ENCODE peak calls at places on chromosomes 2 and 18, in ten cellular contexts. H is hepatocyte, B is body of pancreas, E is AG04450, X is psoas muscle, P is Peyer's patch, Q is left ventricle myocardium inferior, Z is adrenal gland, T is fibroblast of lung, S is ovary. J is an unnamed sample. For H3K9me3, the result is how much of the 10 kb centered on the place peaks cover.

GRCh38 chr2:226515344-226516055 is 284.1 kb downstream of the IRS1 start:
- DNase-seq in H (no peak), B (no peak), E (peak), X (no peak), P (no peak), Q (no peak), Z (no peak), T (peak), S (no peak), J (no peak)

GRCh38 chr2:205892141-205893064 is 193.6 kb downstream of the INO80D start:
- DNase-seq in H (no peak), B (peak), E (no peak), X (no peak), P (no peak), Q (no peak), Z (no peak), T (peak), S (peak), J (no peak)

GRCh38 chr18:65869527-65869926 is 118.7 kb downstream of the CDH7 start:
- DNase-seq in H (no peak), B (no peak), E (no peak), X (no peak), P (no peak), Q (no peak), Z (no peak), T (no peak), S (no peak), J (no peak)

GRCh38 chr2:150152240-150152639 is 335.2 kb downstream of the RND3 start:
- DNase-seq in H (no peak), B (no peak), E (no peak), X (no peak), P (no peak), Q (no peak), Z (no peak), T (no peak), S (no peak), J (no peak)

GRCh38 chr18:9716375-9716774 is 8.3 kb downstream of the RAB31 start:
- DNase-seq in H (no peak), B (no peak), E (no peak), X (no peak), P (no peak), Q (no peak), Z (no peak), T (no peak), S (no peak), J (no peak)

GRCh38 chr2:46873632-46874068 is 42.0 kb downstream of the MCFD2 start:
- DNase-seq in H (peak), B (peak), E (peak), X (peak), P (peak), Q (peak), Z (peak), T (peak), S (no peak), J (no peak)

GRCh38 chr2:8639122-8639635 is 42.7 kb upstream of the ID2 start:
- DNase-seq in H (no peak), B (no peak), E (no peak), X (no peak), P (no peak), Q (no peak), Z (no peak), T (no peak), S (no peak), J (no peak)

GRCh38 chr18:41162191-41162590 is 792.8 kb upstream of the PIK3C3 start:
- DNase-seq in H (no peak), B (no peak), E (no peak), X (no peak), P (no peak), Q (no peak), Z (no peak), T (no peak), S (no peak), J (no peak)

GRCh38 chr2:210503622-210504300 is 27.2 kb upstream of the LANCL1 start:
- DNase-seq in H (no peak), B (no peak), E (no peak), X (no peak), P (no peak), Q (no peak), Z (no peak), T (peak), S (no peak), J (no peak)

GRCh38 chr2:70745276-70745675 is 22.7 kb downstream of the ADD2 start:
- DNase-seq in H (no peak), B (no peak), E (no peak), X (no peak), P (no peak), Q (no peak), Z (no peak), T (no peak), S (no peak), J (no peak)

GRCh38 chr2:212686285-212686895 is 147.8 kb upstream of the ERBB4 start:
- DNase-seq in H (peak), B (peak), E (peak), X (peak), P (peak), Q (peak), Z (peak), T (peak), S (peak), J (no peak)

GRCh38 chr2:112690853-112691390 is 29.9 kb upstream of the NT5DC4 start:
- DNase-seq in H (peak), B (peak), E (no peak), X (peak), P (peak), Q (peak), Z (peak), T (peak), S (no peak), J (peak)

GRCh38 chr2:225122582-225123486 is 80.6 kb upstream of the DOCK10 start:
- DNase-seq in H (peak), B (peak), E (no peak), X (no peak), P (no peak), Q (no peak), Z (no peak), T (no peak), S (no peak), J (no peak)

GRCh38 chr2:23703583-23704385 is 223.1 kb downstream of the ATAD2B start:
- DNase-seq in H (peak), B (no peak), E (no peak), X (no peak), P (no peak), Q (no peak), Z (no peak), T (peak), S (peak), J (no peak)

GRCh38 chr2:75290600-75291140 is 91.3 kb upstream of the TACR1 start:
- DNase-seq in H (no peak), B (no peak), E (no peak), X (no peak), P (no peak), Q (no peak), Z (no peak), T (peak), S (no peak), J (no peak)

GRCh38 chr18:8252371-8252770 is 356.9 kb upstream of the RAB12 start:
- DNase-seq in H (no peak), B (no peak), E (no peak), X (no peak), P (no peak), Q (no peak), Z (no peak), T (peak), S (no peak), J (no peak)

GRCh38 chr2:54997826-54998225 is 52.4 kb downstream of the RTN4 start:
- DNase-seq in H (no peak), B (no peak), E (no peak), X (no peak), P (no peak), Q (no peak), Z (no peak), T (no peak), S (no peak), J (no peak)

GRCh38 chr18:79519751-79520472 is 124.2 kb downstream of the NFATC1 start:
- DNase-seq in H (peak), B (no peak), E (no peak), X (no peak), P (peak), Q (no peak), Z (peak), T (peak), S (no peak), J (no peak)

GRCh38 chr2:239309398-239310245 is 91.2 kb downstream of the HDAC4 start:
- DNase-seq in H (no peak), B (no peak), E (no peak), X (no peak), P (no peak), Q (no peak), Z (peak), T (no peak), S (peak), J (no peak)

GRCh38 chr2:79414690-79415089 is 98.2 kb upstream of the CTNNA2 start:
- DNase-seq in H (no peak), B (no peak), E (no peak), X (no peak), P (no peak), Q (no peak), Z (no peak), T (no peak), S (no peak), J (no peak)

GRCh38 chr18:39839782-39840181 is 2115.3 kb upstream of the PIK3C3 start:
- DNase-seq in H (no peak), B (no peak), E (no peak), X (no peak), P (no peak), Q (no peak), Z (no peak), T (peak), S (no peak), J (no peak)

GRCh38 chr2:208781166-208781565 is 374.6 kb downstream of the PTH2R start:
- DNase-seq in H (no peak), B (no peak), E (no peak), X (no peak), P (no peak), Q (no peak), Z (no peak), T (no peak), S (no peak), J (no peak)

GRCh38 chr2:68320118-68320641 is 431 bp upstream of the CNRIP1 start:
- DNase-seq in H (peak), B (peak), E (no peak), X (peak), P (no peak), Q (no peak), Z (peak), T (peak), S (peak), J (peak)

GRCh38 chr2:112092286-112093041 is 37.4 kb downstream of the TMEM87B start:
- DNase-seq in H (no peak), B (no peak), E (peak), X (no peak), P (no peak), Q (no peak), Z (no peak), T (peak), S (no peak), J (no peak)

GRCh38 chr18:31497711-31498449 is at the start of gene DSG2:
- DNase-seq in H (peak), B (peak), E (no peak), X (peak), P (no peak), Q (peak), Z (peak), T (peak), S (peak), J (peak)

GRCh38 chr2:17878222-17879136 is at the start of gene KCNS3:
- DNase-seq in H (peak), B (peak), E (no peak), X (peak), P (no peak), Q (peak), Z (peak), T (peak), S (no peak), J (peak)

GRCh38 chr2:56015631-56016251 is 92.2 kb upstream of the EFEMP1 start:
- DNase-seq in H (no peak), B (no peak), E (no peak), X (no peak), P (no peak), Q (no peak), Z (no peak), T (no peak), S (no peak), J (no peak)

GRCh38 chr2:161677634-161678033 is 53.4 kb downstream of the SLC4A10 start:
- DNase-seq in H (no peak), B (no peak), E (no peak), X (no peak), P (no peak), Q (no peak), Z (no peak), T (no peak), S (no peak), J (no peak)

GRCh38 chr2:186592137-186592875 is 2.5 kb downstream of the ITGAV start:
- DNase-seq in H (no peak), B (no peak), E (no peak), X (no peak), P (no peak), Q (no peak), Z (no peak), T (peak), S (no peak), J (no peak)

GRCh38 chr2:209008636-209009287 is 415.1 kb upstream of the MAP2 start:
- DNase-seq in H (no peak), B (no peak), E (no peak), X (no peak), P (no peak), Q (no peak), Z (no peak), T (no peak), S (no peak), J (no peak)

GRCh38 chr2:108640731-108641130 is 78.6 kb upstream of the RANBP2 start:
- DNase-seq in H (no peak), B (no peak), E (peak), X (no peak), P (no peak), Q (no peak), Z (no peak), T (peak), S (no peak), J (no peak)

GRCh38 chr2:206642075-206643025 is at the start of gene FAM237A:
- DNase-seq in H (peak), B (peak), E (peak), X (peak), P (no peak), Q (no peak), Z (peak), T (peak), S (peak), J (peak)

GRCh38 chr2:671787-672605 is 5.2 kb downstream of the TMEM18 start:
- DNase-seq in H (no peak), B (no peak), E (no peak), X (no peak), P (no peak), Q (no peak), Z (no peak), T (no peak), S (no peak), J (no peak)

DNA sequence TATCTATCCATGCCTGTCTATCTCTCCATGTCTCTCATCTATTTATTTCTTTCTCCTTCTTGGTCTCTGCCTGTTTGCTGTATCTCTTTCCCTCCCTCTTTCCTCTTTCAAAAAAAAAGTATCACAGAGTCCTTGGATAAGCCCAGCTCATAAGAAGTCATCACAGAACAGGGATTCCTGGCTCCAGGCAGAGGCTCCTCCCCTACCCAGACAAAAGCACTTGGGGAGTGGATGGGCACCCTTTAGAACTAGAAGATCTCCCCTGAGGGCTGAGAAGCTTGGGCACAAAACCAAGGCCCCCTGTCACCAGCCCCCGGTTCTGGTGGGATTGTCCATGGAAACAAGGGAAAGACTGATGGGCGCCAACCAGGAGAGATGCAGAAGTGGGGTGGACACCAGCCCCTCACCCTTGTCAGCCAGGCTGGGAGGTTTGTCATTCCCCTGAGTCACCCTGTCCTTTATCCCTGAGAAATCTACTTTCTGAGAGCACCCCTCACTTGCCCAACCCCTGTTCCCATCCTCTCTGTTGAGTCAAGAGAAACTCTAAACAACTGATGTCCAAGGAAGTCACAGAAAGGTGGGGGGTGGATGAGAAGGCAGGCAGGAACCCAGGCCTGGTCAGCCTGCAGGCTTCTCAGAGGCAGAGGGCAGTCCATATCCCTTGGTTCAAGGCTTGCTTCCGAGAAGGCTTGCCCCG is 127.1 kb downstream of the TNS1 start:
- DNase-seq in H (no peak), B (no peak), E (no peak), X (no peak), P (no peak), Q (no peak), Z (no peak), T (no peak), S (no peak), J (no peak)
- H3K27ac ChIP-seq in H (peak), B (no peak), E (peak), X (peak), P (no peak), Q (peak), Z (no peak), T (no peak), S (no peak), J (peak)

DNA sequence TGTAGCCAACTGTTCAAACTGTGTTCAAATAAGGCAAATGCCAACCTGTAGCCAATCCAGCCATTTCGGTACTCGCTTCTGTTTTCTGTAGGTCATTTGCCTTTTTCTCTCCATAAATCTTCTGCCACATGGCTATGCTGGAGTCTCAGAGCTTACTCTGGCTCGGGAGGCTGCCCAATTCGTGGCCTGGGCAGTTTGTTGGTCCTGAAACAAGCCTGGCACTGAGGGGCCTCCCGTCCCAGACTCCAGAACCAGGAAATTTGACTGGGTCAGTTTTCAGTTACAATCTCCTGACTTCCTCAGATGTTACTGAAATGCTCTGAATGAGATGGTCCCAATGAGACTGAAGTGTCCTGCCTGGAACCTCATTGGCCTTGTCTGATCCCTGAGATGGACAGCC is 120.8 kb upstream of the NPAS2 start:
- DNase-seq in H (no peak), B (no peak), E (no peak), X (no peak), P (no peak), Q (no peak), Z (no peak), T (no peak), S (no peak), J (no peak)
- H3K9me3 ChIP-seq in H (under half), B (under half), E (under half), X (under half), P (under half), Q (under half), Z (under half), T (under half), S (under half), J (under half)

DNA sequence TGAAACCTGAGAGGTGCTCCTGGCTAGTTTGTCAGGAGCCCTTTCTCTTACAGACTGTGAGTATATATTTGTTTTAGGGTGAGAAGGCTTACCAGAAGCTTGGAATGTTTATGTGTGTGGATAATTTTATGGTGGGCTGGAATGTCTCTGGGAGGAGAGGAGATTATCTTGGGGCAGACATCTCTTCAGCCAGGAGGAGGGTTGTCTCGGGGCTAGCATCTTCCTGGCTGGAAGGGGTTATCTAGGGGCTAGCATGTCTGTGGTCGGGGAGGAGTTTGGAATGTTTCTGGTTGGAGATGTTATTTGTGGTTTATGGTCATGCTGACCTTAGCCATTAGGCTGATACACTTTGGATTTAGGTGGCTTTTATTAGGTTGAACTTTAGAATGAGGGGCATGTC is 1049.0 kb downstream of the DPP10 start:
- DNase-seq in H (no peak), B (no peak), E (no peak), X (no peak), P (no peak), Q (no peak), Z (no peak), T (no peak), S (no peak), J (no peak)
- H3K27ac ChIP-seq in H (no peak), B (no peak), E (no peak), X (no peak), P (no peak), Q (no peak), Z (no peak), T (no peak), S (no peak), J (no peak)

DNA sequence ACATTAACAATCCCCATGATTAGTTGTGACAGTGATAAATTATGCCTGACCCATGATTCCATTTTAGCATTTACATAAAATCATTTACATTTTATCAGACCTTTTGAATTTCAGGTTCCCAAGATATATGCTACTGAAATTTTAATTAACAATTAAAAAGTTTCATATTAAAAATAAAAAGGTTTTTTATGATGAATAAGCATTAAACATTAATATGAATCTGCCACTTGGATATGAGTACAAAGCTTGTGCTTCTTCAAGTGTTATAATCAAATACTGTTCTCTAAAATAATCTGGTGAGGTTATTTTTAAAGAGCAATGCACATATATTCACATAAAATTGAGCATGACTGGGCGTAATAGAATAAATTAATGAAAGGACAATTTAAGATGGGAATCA is 1218.0 kb downstream of the CNTNAP5 start:
- DNase-seq in H (no peak), B (no peak), E (no peak), X (no peak), P (no peak), Q (no peak), Z (no peak), T (no peak), S (no peak), J (no peak)
- H3K9me3 ChIP-seq in H (under half), B (under half), E (under half), X (under half), P (under half), Q (under half), Z (under half), T (under half), S (under half), J (under half)